ENCODE peak calls at places on chromosomes 5 and 9, in four cellular contexts. N is ovary, R is stomach, X is NB4. H is an unnamed sample.

GRCh38 chr5:1884638-1885475 is 2.1 kb upstream of the IRX4 start:
- DNase-seq in R (no peak), N (no peak), X (no peak), H (no peak)

GRCh38 chr9:134623408-134624066 is 18.1 kb upstream of the COL5A1 start:
- DNase-seq in N (peak), X (no peak), R (no peak), H (no peak)

GRCh38 chr5:145233461-145233860 is 601.7 kb downstream of the PRELID2 start:
- DNase-seq in X (no peak), N (no peak), R (no peak), H (no peak)

GRCh38 chr5:32767948-32768427 is 56.9 kb downstream of the NPR3 start:
- DNase-seq in N (no peak), R (no peak), X (peak), H (no peak)

GRCh38 chr5:39201160-39201794 is 18.1 kb downstream of the FYB1 start:
- DNase-seq in X (peak), R (no peak), N (no peak), H (no peak)

GRCh38 chr5:91076138-91076537 is 307.0 kb downstream of the ARRDC3 start:
- DNase-seq in N (no peak), R (no peak), X (no peak), H (no peak)

GRCh38 chr5:43288269-43288831 is 24.9 kb downstream of the HMGCS1 start:
- DNase-seq in N (no peak), R (no peak), X (no peak), H (no peak)

GRCh38 chr9:71725590-71726338 is 42.5 kb downstream of the CEMIP2 start:
- DNase-seq in X (no peak), R (no peak), N (no peak), H (no peak)

GRCh38 chr5:138472353-138472752 is 7.1 kb downstream of the EGR1 start:
- DNase-seq in R (no peak), N (no peak), X (no peak), H (no peak)

GRCh38 chr5:177496111-177497010 is 1.0 kb downstream of the PDLIM7 start:
- DNase-seq in R (peak), X (peak), N (peak), H (no peak)

DNA sequence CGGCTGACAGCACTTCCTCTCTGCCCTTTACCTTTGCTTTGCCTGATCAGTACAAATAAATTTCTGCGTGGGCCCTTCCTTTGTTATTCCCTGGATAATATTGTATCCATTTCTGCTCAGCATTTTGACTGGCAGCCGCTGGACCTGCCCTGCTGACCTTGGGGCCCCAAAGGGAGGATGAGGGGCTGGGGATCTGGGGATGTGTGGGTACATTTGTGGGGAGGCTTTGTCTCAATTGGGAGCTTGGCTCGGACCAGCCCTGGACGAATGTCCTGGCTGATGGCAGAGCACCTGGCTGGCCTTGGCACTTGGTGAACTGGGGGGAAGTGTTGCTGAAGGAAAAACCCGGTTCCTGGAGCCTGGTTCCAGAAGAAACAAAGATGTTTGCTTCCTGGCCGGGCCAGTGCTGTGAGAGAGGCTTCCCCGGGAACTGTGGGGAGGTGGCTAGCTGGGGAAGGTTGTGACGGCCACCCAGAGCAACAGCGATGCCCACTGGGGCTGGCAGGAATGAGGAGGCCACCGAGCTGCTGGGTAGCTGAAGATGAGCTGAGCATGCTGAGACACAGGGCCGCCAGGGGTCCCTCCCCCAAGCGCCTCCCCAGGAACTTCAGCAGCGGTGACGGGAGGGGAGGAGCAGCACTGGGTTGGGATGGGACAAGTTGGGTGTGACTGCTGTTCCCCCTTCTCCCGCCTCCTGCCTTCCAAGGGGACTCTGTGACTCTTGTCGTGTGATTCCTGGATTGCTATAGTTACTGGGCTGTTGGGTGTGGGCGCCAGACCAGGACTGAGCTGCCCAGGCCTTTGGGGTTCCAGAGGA is 8.4 kb downstream of the LMX1B start:
- DNase-seq in R (no peak), X (no peak), N (no peak), H (no peak)
- TF ChIP-seq POLR2A in R (no peak), X (no peak), N (no peak), H (no peak)

DNA sequence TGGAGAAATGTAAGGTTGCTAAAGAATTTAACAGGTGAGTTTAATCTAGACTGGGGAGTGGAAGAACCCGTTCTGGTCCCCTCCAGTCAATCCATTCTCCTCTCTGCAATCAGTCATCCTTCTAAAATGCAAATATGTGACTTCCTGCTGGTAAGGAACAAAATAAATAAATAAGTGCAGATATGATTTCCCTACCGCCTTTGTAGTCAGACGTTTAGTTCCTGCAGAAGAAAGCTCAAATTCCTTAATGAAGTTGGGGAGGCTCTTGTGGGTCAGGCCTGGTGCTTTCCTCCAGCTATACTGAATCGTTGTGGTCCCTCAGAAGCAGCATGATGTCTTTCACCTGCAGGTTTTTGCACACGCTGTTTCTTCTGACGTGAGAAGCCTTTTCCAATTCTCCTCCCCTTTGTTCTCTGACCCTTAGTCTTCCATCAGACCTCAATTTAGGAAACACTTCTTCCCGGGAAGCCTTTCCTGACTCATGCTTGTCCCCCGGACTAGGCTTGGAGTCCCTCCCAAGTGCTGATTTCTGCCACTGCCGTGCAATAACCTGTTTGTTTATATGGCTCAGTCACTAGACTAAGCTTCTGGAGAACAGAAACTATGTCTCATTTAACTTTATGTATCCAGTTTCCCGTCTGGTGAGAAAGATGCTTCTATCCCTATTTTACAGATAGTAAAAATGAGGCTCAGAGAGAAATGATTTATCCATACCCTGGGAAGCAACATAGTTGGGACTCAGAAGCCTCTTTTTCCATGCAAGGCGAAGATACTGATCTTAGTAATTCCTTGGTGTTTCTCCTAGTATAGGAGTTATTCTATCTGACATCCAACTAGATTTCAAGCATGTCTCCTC is 1.3 kb downstream of the ATP6V1G1 start:
- DNase-seq in R (no peak), N (no peak), X (no peak), H (no peak)
- H3K4me3 ChIP-seq in R (peak), N (peak), X (peak), H (peak)

DNA sequence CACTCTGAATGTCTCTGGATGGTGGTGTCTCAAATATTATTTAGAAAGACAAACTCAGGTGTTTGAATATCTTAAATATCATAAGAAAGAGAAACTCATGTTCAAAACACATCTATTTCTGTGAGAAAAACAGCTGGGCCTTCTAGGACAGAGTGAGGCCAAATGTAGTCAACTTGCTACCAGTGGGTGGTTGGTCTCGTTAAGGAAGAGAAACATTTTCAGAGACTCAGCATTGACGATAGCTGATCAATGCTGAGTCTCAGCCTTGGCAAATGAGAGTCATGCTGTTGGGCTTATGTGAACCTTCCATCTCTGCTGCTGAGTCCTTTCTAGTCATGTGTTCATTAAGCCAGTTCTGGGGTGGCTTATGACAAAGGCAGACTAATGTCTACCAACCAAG is 418.0 kb downstream of the CETN3 start:
- DNase-seq in N (no peak), R (no peak), X (no peak), H (no peak)
- TF ChIP-seq POLR2A in N (no peak), R (no peak), X (no peak), H (no peak)

DNA sequence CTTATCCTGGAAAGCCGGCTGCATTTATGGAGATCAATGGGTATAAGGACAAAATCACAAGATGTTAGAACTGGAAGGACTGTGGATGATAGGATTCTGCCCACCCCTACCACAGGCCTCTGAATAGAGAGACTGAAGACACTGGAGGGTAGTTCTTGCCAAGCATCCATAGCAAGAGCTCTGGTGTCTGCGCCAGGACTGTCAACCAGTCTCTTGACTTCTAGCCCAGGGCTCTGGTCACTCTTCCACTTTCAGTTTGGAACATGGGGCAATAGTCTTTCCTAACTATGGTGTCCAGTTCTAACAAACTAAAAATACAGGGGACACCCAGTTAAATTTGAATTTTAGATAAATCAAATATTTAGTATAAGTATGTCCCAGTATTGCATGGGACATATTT is 23.4 kb downstream of the LARP1 start:
- DNase-seq in N (no peak), R (no peak), X (no peak), H (no peak)
- H3K4me3 ChIP-seq in N (no peak), R (no peak), X (no peak), H (no peak)

DNA sequence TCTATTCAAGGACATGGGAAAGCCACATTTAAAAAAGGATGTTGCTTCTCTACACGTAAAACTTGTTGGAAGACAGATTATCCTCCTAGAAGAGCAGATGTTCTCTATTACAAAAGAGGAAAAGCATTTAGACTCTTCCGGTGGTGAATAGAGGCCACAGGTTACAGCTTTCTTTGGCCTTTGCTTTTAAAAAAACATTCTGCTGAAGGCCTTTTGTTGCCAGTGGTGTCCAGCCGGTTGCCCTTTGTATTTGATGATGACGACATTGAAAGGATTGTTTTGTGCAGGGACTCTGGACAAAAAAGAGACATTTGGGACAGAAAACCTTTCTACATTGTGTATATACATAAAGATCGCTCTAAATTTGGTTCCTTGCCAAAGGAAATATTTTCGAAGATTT is 180.3 kb downstream of the C9orf152 start:
- DNase-seq in R (no peak), X (peak), N (no peak), H (no peak)
- TF ChIP-seq POLR2A in R (no peak), X (no peak), N (no peak), H (no peak)

GRCh38 chr9:91160599-91161464 is 200.9 kb downstream of the AUH start:
- DNase-seq in X (peak), R (no peak), N (no peak), H (no peak)
- H3K4me3 ChIP-seq in X (no peak), R (no peak), N (no peak), H (no peak)

GRCh38 chr9:121326130-121326838 is 43.8 kb downstream of the STOM start:
- DNase-seq in N (peak), R (peak), X (no peak), H (no peak)
- TF ChIP-seq POLR2A in N (no peak), R (no peak), X (no peak), H (peak)

GRCh38 chr5:169413416-169413815 is 112.5 kb upstream of the SLIT3 start:
- DNase-seq in R (no peak), X (no peak), N (no peak), H (no peak)
- H3K4me3 ChIP-seq in R (no peak), X (no peak), N (no peak), H (no peak)

DNA sequence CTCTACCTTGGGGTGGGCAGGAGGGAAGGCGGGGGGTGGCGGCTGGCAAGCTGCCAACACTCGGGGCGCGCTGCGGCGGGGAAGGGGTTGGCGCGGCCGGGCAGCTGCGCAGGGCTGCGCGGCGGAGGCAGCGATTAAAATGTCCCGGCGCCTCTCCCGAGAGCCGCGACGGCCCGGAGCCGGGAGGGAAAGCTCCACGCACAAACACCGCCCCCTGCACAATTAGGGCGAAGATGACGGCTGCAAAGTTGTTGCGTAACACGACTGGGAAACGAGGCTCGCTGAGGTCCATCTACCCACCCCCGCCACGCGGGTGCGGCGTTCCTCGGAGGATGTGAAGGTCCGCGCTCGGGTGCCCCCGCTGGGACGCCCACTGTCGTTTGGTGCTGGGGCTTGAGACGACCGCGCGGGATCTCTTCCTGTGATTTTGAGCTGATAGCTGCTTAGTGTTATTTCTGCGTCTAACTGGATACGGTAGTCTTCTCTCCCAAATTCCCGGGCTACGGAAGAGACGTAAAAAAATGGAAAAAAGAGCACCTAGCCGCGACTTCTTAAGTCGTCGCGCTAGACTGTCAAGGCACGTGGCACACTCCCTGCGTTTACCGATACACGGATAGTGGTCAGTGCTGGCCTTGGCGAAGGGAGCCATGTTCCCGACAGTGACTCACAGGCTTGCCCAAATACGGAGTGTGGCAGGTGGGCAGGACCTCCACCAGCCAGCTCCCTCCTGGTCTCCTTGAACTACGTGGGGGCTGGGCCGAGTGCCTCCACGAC is 958 bp upstream of the NFIL3 start:
- DNase-seq in R (peak), N (peak), X (peak), H (no peak)
- TF ChIP-seq POLR2A in R (no peak), N (peak), X (no peak), H (no peak)